ENCODE peak calls at places on chromosomes 13 and 19, in seven cellular contexts. One of them, this sample, is unnamed.

GRCh38 chr13:44044544-44045178 is 165.0 kb downstream of the LACC1 start:
- DNase-seq in A549: peak; percentile 50
- DNase-seq in CD8-positive, alpha-beta memory T cell: no peak
- DNase-seq in mammary epithelial cell: no peak
- DNase-seq in psoas muscle: no peak
- DNase-seq in stomach: no peak
- DNase-seq in astrocyte: peak; percentile 32
- DNase-seq in this sample: no peak

GRCh38 chr13:47420568-47420967 is 523.7 kb upstream of the HTR2A start:
- DNase-seq in A549: no peak
- DNase-seq in CD8-positive, alpha-beta memory T cell: no peak
- DNase-seq in mammary epithelial cell: no peak
- DNase-seq in psoas muscle: no peak
- DNase-seq in stomach: no peak
- DNase-seq in astrocyte: peak; percentile 4
- DNase-seq in this sample: no peak

GRCh38 chr13:37326319-37326718 is 220.9 kb upstream of the CSNK1A1L start:
- DNase-seq in A549: no peak
- DNase-seq in CD8-positive, alpha-beta memory T cell: no peak
- DNase-seq in mammary epithelial cell: no peak
- DNase-seq in psoas muscle: no peak
- DNase-seq in stomach: no peak
- DNase-seq in astrocyte: no peak
- DNase-seq in this sample: no peak

GRCh38 chr19:55172741-55173140 is 6.3 kb upstream of the DNAAF3 start:
- DNase-seq in A549: peak; percentile 46
- DNase-seq in CD8-positive, alpha-beta memory T cell: no peak
- DNase-seq in mammary epithelial cell: peak; percentile 36
- DNase-seq in psoas muscle: no peak
- DNase-seq in stomach: no peak
- DNase-seq in astrocyte: peak; percentile 53
- DNase-seq in this sample: no peak

GRCh38 chr19:30079200-30079599 is 137.2 kb downstream of the URI1 start:
- DNase-seq in A549: no peak
- DNase-seq in CD8-positive, alpha-beta memory T cell: no peak
- DNase-seq in mammary epithelial cell: no peak
- DNase-seq in psoas muscle: no peak
- DNase-seq in stomach: no peak
- DNase-seq in astrocyte: no peak
- DNase-seq in this sample: no peak

GRCh38 chr13:55029280-55029679 is 2000.7 kb downstream of the OLFM4 start:
- DNase-seq in A549: no peak
- DNase-seq in CD8-positive, alpha-beta memory T cell: no peak
- DNase-seq in mammary epithelial cell: no peak
- DNase-seq in psoas muscle: no peak
- DNase-seq in stomach: no peak
- DNase-seq in astrocyte: no peak
- DNase-seq in this sample: no peak

GRCh38 chr19:13302521-13303270 is 152.5 kb downstream of the IER2 start:
- DNase-seq in A549: peak; percentile 15
- DNase-seq in CD8-positive, alpha-beta memory T cell: no peak
- DNase-seq in mammary epithelial cell: no peak
- DNase-seq in psoas muscle: no peak
- DNase-seq in stomach: no peak
- DNase-seq in astrocyte: no peak
- DNase-seq in this sample: no peak

GRCh38 chr13:73715114-73715909 is 418.9 kb downstream of the KLF12 start:
- DNase-seq in A549: no peak
- DNase-seq in CD8-positive, alpha-beta memory T cell: peak; percentile 49
- DNase-seq in mammary epithelial cell: peak; percentile 12
- DNase-seq in psoas muscle: no peak
- DNase-seq in stomach: no peak
- DNase-seq in astrocyte: no peak
- DNase-seq in this sample: peak; percentile 33

GRCh38 chr13:113584870-113585671 is 518 bp downstream of the TFDP1 start:
- DNase-seq in A549: peak; percentile 9
- DNase-seq in CD8-positive, alpha-beta memory T cell: no peak
- DNase-seq in mammary epithelial cell: peak; percentile 21
- DNase-seq in psoas muscle: peak; percentile 42
- DNase-seq in stomach: peak; percentile 24
- DNase-seq in astrocyte: no peak
- DNase-seq in this sample: peak; percentile 10

GRCh38 chr19:13441810-13442512 is 64.3 kb downstream of the CACNA1A start:
- DNase-seq in A549: peak; percentile 21
- DNase-seq in CD8-positive, alpha-beta memory T cell: peak; percentile 33
- DNase-seq in mammary epithelial cell: peak; percentile 21
- DNase-seq in psoas muscle: no peak
- DNase-seq in stomach: no peak
- DNase-seq in astrocyte: peak; percentile 37
- DNase-seq in this sample: no peak

GRCh38 chr13:20136781-20137703 is 23.8 kb downstream of the GJA3 start:
- DNase-seq in A549: peak; percentile 67
- DNase-seq in CD8-positive, alpha-beta memory T cell: no peak
- DNase-seq in mammary epithelial cell: peak; percentile 14
- DNase-seq in psoas muscle: no peak
- DNase-seq in stomach: peak; percentile 59
- DNase-seq in astrocyte: no peak
- DNase-seq in this sample: peak; percentile 45

GRCh38 chr13:98172570-98173405 is 4.3 kb downstream of the RNF113B start:
- DNase-seq in A549: no peak
- DNase-seq in CD8-positive, alpha-beta memory T cell: no peak
- DNase-seq in mammary epithelial cell: no peak
- DNase-seq in psoas muscle: no peak
- DNase-seq in stomach: no peak
- DNase-seq in astrocyte: peak; percentile 62
- DNase-seq in this sample: no peak

GRCh38 chr19:39308531-39309304 is 11.9 kb downstream of the LRFN1 start:
- DNase-seq in A549: peak; percentile 71
- DNase-seq in CD8-positive, alpha-beta memory T cell: no peak
- DNase-seq in mammary epithelial cell: no peak
- DNase-seq in psoas muscle: no peak
- DNase-seq in stomach: no peak
- DNase-seq in astrocyte: no peak
- DNase-seq in this sample: no peak

GRCh38 chr19:34295103-34295502 is 40.7 kb downstream of the GARRE1 start:
- DNase-seq in A549: no peak
- DNase-seq in CD8-positive, alpha-beta memory T cell: no peak
- DNase-seq in mammary epithelial cell: no peak
- DNase-seq in psoas muscle: no peak
- DNase-seq in stomach: no peak
- DNase-seq in astrocyte: no peak
- DNase-seq in this sample: no peak

GRCh38 chr13:21071015-21071414 is 9.6 kb upstream of the LATS2 start:
- DNase-seq in A549: no peak
- DNase-seq in CD8-positive, alpha-beta memory T cell: no peak
- DNase-seq in mammary epithelial cell: no peak
- DNase-seq in psoas muscle: no peak
- DNase-seq in stomach: no peak
- DNase-seq in astrocyte: peak; percentile 72
- DNase-seq in this sample: no peak

GRCh38 chr19:8352134-8352827 is 9.2 kb upstream of the KANK3 start:
- DNase-seq in A549: no peak
- DNase-seq in CD8-positive, alpha-beta memory T cell: no peak
- DNase-seq in mammary epithelial cell: no peak
- DNase-seq in psoas muscle: peak; percentile 44
- DNase-seq in stomach: no peak
- DNase-seq in astrocyte: no peak
- DNase-seq in this sample: no peak

GRCh38 chr13:21538753-21539152 is 65.2 kb downstream of the MICU2 start:
- DNase-seq in A549: no peak
- DNase-seq in CD8-positive, alpha-beta memory T cell: no peak
- DNase-seq in mammary epithelial cell: no peak
- DNase-seq in psoas muscle: no peak
- DNase-seq in stomach: no peak
- DNase-seq in astrocyte: no peak
- DNase-seq in this sample: no peak

GRCh38 chr19:32498641-32499200 is 82.3 kb upstream of the PDCD5 start:
- DNase-seq in A549: no peak
- DNase-seq in CD8-positive, alpha-beta memory T cell: peak; percentile 12
- DNase-seq in mammary epithelial cell: no peak
- DNase-seq in psoas muscle: no peak
- DNase-seq in stomach: no peak
- DNase-seq in astrocyte: no peak
- DNase-seq in this sample: no peak

GRCh38 chr19:1017906-1018305 is 3.0 kb downstream of the TMEM259 start:
- DNase-seq in A549: no peak
- DNase-seq in CD8-positive, alpha-beta memory T cell: no peak
- DNase-seq in mammary epithelial cell: no peak
- DNase-seq in psoas muscle: peak; percentile 50
- DNase-seq in stomach: no peak
- DNase-seq in astrocyte: no peak
- DNase-seq in this sample: no peak

GRCh38 chr19:13029893-13030292 is 34.6 kb downstream of the NFIX start:
- DNase-seq in A549: no peak
- DNase-seq in CD8-positive, alpha-beta memory T cell: no peak
- DNase-seq in mammary epithelial cell: no peak
- DNase-seq in psoas muscle: peak; percentile 76
- DNase-seq in stomach: peak; percentile 65
- DNase-seq in astrocyte: no peak
- DNase-seq in this sample: no peak

DNA sequence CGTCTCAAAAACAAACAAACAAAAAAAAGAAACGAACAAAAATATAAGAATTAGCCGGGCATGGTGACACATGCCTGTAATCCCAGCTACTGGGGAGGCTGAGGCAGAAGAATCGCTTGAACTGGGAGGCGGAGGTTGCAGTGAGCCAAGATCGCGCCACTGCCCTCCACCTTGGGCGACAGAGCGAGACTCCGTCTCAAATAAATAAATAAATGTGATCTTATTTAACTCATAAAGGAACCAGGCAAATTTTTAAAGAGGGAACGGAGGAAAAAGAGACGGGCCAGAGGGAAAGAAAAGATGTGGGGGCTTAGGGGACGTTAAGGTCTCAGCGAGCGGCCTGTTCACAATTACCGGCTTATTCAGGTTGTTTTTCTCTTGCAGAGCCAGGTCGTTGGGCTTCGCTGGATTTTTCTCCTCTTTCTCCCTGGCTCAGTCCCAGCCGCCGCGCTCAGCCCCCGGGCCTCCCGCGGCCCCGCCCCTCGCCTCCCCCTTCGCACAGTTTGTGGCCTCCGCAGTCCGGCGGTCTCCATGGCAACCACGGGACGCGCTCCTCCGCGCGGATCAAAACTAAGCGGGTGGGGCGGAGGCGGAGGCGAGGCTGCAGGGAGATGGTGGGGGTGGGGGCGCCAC is 2.8 kb upstream of the CCDC8 start:
- DNase-seq in A549: peak; percentile 85
- DNase-seq in CD8-positive, alpha-beta memory T cell: no peak
- DNase-seq in mammary epithelial cell: peak; percentile 83
- DNase-seq in psoas muscle: peak; percentile 88
- DNase-seq in stomach: peak; percentile 63
- DNase-seq in astrocyte: peak; percentile 75
- DNase-seq in this sample: peak; percentile 78
- H3K4me3 ChIP-seq in A549: peak overlapping the region; percentile 45
- H3K4me3 ChIP-seq in CD8-positive, alpha-beta memory T cell: no peak overlapping the region
- H3K4me3 ChIP-seq in mammary epithelial cell: peak overlapping the region; percentile 29
- H3K4me3 ChIP-seq in psoas muscle: peak overlapping the region; percentile 41
- H3K4me3 ChIP-seq in stomach: peak overlapping the region; percentile 34
- H3K4me3 ChIP-seq in astrocyte: peak overlapping the region; percentile 61
- H3K4me3 ChIP-seq in this sample: no peak overlapping the region

DNA sequence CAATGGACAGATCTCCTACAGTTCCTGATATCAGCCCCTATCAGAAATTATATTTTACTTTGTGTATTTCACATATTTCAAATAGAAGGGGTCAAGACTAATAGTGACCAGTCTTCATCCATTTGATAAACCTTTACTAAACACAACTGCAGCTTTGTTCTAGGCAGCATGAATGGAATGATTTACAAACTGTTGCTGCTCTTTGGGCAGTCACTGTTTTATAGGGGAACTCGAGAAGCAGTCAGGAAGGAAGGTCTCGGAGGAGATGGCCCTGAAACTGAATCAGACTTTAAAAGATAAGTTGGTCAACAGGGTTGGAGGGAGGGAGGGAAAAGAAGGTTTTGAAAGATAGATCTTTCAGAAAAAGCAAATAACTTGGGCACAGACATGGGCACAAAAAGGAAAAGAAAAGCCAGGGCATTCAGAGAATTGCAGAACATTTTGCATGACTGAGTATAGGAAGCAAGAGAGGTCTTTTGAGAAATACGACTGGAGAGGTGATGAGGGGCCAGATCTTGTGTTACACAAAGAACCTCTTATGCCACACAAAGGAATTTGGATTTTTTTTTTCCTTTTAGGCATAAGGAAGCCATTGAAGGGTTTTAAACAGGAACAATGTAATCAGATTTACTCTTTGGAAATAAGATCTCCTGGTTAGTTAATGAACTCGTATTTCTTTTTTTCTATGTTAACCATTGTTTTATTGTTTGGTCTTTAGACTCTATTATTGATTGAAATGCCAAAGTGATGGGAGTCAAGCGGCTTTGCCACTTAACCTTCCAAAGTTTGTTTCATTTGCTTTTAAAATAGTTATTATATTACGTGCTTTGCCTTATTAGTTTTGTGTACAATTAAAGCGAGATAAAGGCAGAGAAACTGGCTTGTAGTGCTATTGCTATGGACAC is 37.5 kb upstream of the SACS start:
- DNase-seq in A549: no peak
- DNase-seq in CD8-positive, alpha-beta memory T cell: no peak
- DNase-seq in mammary epithelial cell: no peak
- DNase-seq in psoas muscle: no peak
- DNase-seq in stomach: no peak
- DNase-seq in astrocyte: no peak
- DNase-seq in this sample: no peak
- H3K4me1 ChIP-seq in A549: peaks cover under 1% of the 10 kb centered on the region
- H3K4me1 ChIP-seq in CD8-positive, alpha-beta memory T cell: peaks cover 2% of the 10 kb centered on the region
- H3K4me1 ChIP-seq in mammary epithelial cell: peaks cover 7% of the 10 kb centered on the region
- H3K4me1 ChIP-seq in psoas muscle: peaks cover 9% of the 10 kb centered on the region
- H3K4me1 ChIP-seq in stomach: no peaks in the 10 kb centered on the region
- H3K4me1 ChIP-seq in astrocyte: peaks cover 23% of the 10 kb centered on the region
- H3K4me1 ChIP-seq in this sample: no peaks in the 10 kb centered on the region

DNA sequence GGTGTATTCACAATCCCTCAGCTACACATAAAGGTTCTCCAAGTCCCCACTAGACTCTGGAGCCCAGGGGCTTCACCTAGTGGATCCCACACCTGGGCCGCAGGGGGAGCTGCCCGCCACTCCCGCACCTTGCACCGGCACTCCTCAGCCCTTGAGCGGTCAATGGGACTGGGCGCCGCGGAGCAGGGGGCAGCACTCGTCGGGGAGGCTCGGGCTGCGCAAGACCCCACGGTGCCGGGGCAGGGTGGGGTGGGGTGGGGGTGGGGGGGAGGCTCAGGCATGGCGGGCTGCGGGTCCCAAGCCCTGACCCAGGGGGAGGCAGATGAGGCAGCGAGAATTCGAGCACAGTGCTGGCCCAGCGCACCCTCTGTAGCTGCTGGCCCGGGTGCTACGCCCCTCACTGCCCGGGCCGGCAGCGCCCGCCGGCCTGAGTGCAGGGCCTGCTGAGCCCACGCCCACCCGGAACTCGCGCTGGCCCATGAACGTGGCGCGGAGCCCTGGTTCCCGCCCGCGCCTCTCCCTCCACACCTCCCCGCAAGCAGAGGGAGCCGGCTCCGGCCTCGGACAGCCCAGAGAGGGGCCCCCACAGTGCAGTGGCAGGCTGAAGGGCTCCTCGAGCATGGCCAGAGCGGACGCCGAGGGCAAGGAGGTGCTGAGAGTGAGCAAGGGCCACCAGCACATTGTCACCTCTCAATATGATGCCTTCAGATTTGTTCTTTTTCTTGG is 121.7 kb downstream of the UGGT2 start:
- DNase-seq in A549: no peak
- DNase-seq in CD8-positive, alpha-beta memory T cell: no peak
- DNase-seq in mammary epithelial cell: no peak
- DNase-seq in psoas muscle: no peak
- DNase-seq in stomach: no peak
- DNase-seq in astrocyte: no peak
- DNase-seq in this sample: no peak
- H3K9me3 ChIP-seq in A549: no peaks in the 10 kb centered on the region
- H3K9me3 ChIP-seq in CD8-positive, alpha-beta memory T cell: no peaks in the 10 kb centered on the region
- H3K9me3 ChIP-seq in mammary epithelial cell: peaks cover 5% of the 10 kb centered on the region
- H3K9me3 ChIP-seq in psoas muscle: peaks cover 7% of the 10 kb centered on the region
- H3K9me3 ChIP-seq in stomach: peaks cover 33% of the 10 kb centered on the region
- H3K9me3 ChIP-seq in astrocyte: peaks cover 2% of the 10 kb centered on the region
- H3K9me3 ChIP-seq in this sample: no peaks in the 10 kb centered on the region

GRCh38 chr19:18920400-18920799 is 885 bp downstream of the DDX49 start:
- DNase-seq in A549: no peak
- DNase-seq in CD8-positive, alpha-beta memory T cell: no peak
- DNase-seq in mammary epithelial cell: no peak
- DNase-seq in psoas muscle: no peak
- DNase-seq in stomach: no peak
- DNase-seq in astrocyte: no peak
- DNase-seq in this sample: no peak
- H3K4me3 ChIP-seq in A549: peak overlapping the region; percentile 91
- H3K4me3 ChIP-seq in CD8-positive, alpha-beta memory T cell: peak overlapping the region; percentile 94
- H3K4me3 ChIP-seq in mammary epithelial cell: peak overlapping the region; percentile 81
- H3K4me3 ChIP-seq in psoas muscle: peak overlapping the region; percentile 81
- H3K4me3 ChIP-seq in stomach: peak overlapping the region; percentile 98
- H3K4me3 ChIP-seq in astrocyte: peak overlapping the region; percentile 99
- H3K4me3 ChIP-seq in this sample: peak overlapping the region; percentile 95